ENCODE peak calls at places on chromosome 4, in ten cellular contexts. One of them, this sample, is unnamed.
A peak's percentile ranks its signal among the peaks of the same experiment; 100 is the strongest.

GRCh38 chr4:93730251-93730650 is 98.3 kb upstream of the ATOH1 start:
- DNase-seq in HCT116: no peak
- DNase-seq in SK-N-SH: no peak
- DNase-seq in stomach: no peak
- DNase-seq in sigmoid colon: no peak
- DNase-seq in breast epithelium: no peak
- DNase-seq in K562: no peak
- DNase-seq in HepG2: no peak
- DNase-seq in HL-60: no peak
- DNase-seq in H1: no peak
- DNase-seq in this sample: no peak

GRCh38 chr4:184282895-184283654 is 65.4 kb upstream of the ENPP6 start:
- DNase-seq in HCT116: no peak
- DNase-seq in SK-N-SH: no peak
- DNase-seq in stomach: no peak
- DNase-seq in sigmoid colon: no peak
- DNase-seq in breast epithelium: no peak
- DNase-seq in K562: no peak
- DNase-seq in HepG2: no peak
- DNase-seq in HL-60: no peak
- DNase-seq in H1: no peak
- DNase-seq in this sample: no peak

GRCh38 chr4:133865606-133866327 is 335.8 kb downstream of the PABPC4L start:
- DNase-seq in HCT116: peak; percentile 75
- DNase-seq in SK-N-SH: no peak
- DNase-seq in stomach: no peak
- DNase-seq in sigmoid colon: no peak
- DNase-seq in breast epithelium: no peak
- DNase-seq in K562: peak; percentile 4
- DNase-seq in HepG2: peak; percentile 6
- DNase-seq in HL-60: no peak
- DNase-seq in H1: no peak
- DNase-seq in this sample: peak; percentile 6

GRCh38 chr4:54550415-54551171 is 107.2 kb upstream of the KIT start:
- DNase-seq in HCT116: no peak
- DNase-seq in SK-N-SH: no peak
- DNase-seq in stomach: no peak
- DNase-seq in sigmoid colon: no peak
- DNase-seq in breast epithelium: no peak
- DNase-seq in K562: no peak
- DNase-seq in HepG2: no peak
- DNase-seq in HL-60: no peak
- DNase-seq in H1: no peak
- DNase-seq in this sample: peak; percentile 36

GRCh38 chr4:156295676-156296075 is 342.0 kb upstream of the CTSO start:
- DNase-seq in HCT116: no peak
- DNase-seq in SK-N-SH: no peak
- DNase-seq in stomach: no peak
- DNase-seq in sigmoid colon: no peak
- DNase-seq in breast epithelium: no peak
- DNase-seq in K562: no peak
- DNase-seq in HepG2: no peak
- DNase-seq in HL-60: no peak
- DNase-seq in H1: no peak
- DNase-seq in this sample: no peak

GRCh38 chr4:89929425-89930272 is 35.0 kb downstream of the MMRN1 start:
- DNase-seq in HCT116: no peak
- DNase-seq in SK-N-SH: no peak
- DNase-seq in stomach: no peak
- DNase-seq in sigmoid colon: no peak
- DNase-seq in breast epithelium: no peak
- DNase-seq in K562: no peak
- DNase-seq in HepG2: no peak
- DNase-seq in HL-60: no peak
- DNase-seq in H1: no peak
- DNase-seq in this sample: no peak

GRCh38 chr4:54539500-54540029 is 118.2 kb upstream of the KIT start:
- DNase-seq in HCT116: no peak
- DNase-seq in SK-N-SH: peak; percentile 87
- DNase-seq in stomach: peak; percentile 74
- DNase-seq in sigmoid colon: no peak
- DNase-seq in breast epithelium: peak; percentile 61
- DNase-seq in K562: peak; percentile 22
- DNase-seq in HepG2: peak; percentile 6
- DNase-seq in HL-60: no peak
- DNase-seq in H1: no peak
- DNase-seq in this sample: peak; percentile 80

GRCh38 chr4:152696764-152697250 is 17.0 kb upstream of the TMEM154 start:
- DNase-seq in HCT116: peak; percentile 54
- DNase-seq in SK-N-SH: no peak
- DNase-seq in stomach: peak; percentile 30
- DNase-seq in sigmoid colon: no peak
- DNase-seq in breast epithelium: no peak
- DNase-seq in K562: no peak
- DNase-seq in HepG2: peak; percentile 63
- DNase-seq in HL-60: peak; percentile 28
- DNase-seq in H1: no peak
- DNase-seq in this sample: no peak

GRCh38 chr4:168480991-168481588 is 798 bp upstream of the DDX60L start:
- DNase-seq in HCT116: peak; percentile 70
- DNase-seq in SK-N-SH: peak; percentile 10
- DNase-seq in stomach: no peak
- DNase-seq in sigmoid colon: peak; percentile 65
- DNase-seq in breast epithelium: no peak
- DNase-seq in K562: peak; percentile 9
- DNase-seq in HepG2: peak; percentile 7
- DNase-seq in HL-60: peak; percentile 52
- DNase-seq in H1: no peak
- DNase-seq in this sample: no peak

GRCh38 chr4:6693274-6694176 is at the start of gene S100P:
- DNase-seq in HCT116: no peak
- DNase-seq in SK-N-SH: no peak
- DNase-seq in stomach: peak; percentile 67
- DNase-seq in sigmoid colon: no peak
- DNase-seq in breast epithelium: no peak
- DNase-seq in K562: no peak
- DNase-seq in HepG2: peak; percentile 86
- DNase-seq in HL-60: peak; percentile 63
- DNase-seq in H1: no peak
- DNase-seq in this sample: no peak

DNA sequence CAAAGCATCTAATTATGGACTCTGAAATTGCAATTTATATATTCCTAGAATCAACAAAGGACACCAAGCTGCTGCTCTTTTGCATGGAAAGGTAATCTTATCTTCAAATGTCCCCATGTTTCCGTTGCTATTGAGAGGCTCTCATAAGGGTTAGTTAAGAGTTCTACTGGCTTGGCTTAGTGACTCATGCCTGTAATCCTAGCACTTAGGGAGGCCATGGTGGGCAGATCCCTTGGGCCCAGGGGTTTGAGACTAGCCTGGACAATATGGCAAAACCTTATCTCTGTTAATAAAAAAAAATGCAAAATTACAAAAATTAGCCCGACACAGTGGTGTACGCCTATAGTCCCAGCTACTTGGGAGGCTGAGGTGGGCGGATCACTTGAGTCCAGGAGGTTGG is 93.4 kb upstream of the RAPGEF2 start:
- DNase-seq in HCT116: no peak
- DNase-seq in SK-N-SH: no peak
- DNase-seq in stomach: no peak
- DNase-seq in sigmoid colon: no peak
- DNase-seq in breast epithelium: no peak
- DNase-seq in K562: no peak
- DNase-seq in HepG2: no peak
- DNase-seq in HL-60: no peak
- DNase-seq in H1: no peak
- DNase-seq in this sample: no peak
- TF ChIP-seq CTCF in HCT116: no peak
- TF ChIP-seq CTCF in SK-N-SH: no peak
- TF ChIP-seq CTCF in stomach: no peak
- TF ChIP-seq CTCF in sigmoid colon: no peak
- TF ChIP-seq CTCF in breast epithelium: no peak
- TF ChIP-seq CTCF in K562: no peak
- TF ChIP-seq CTCF in HepG2: no peak
- TF ChIP-seq CTCF in HL-60: no peak
- TF ChIP-seq CTCF in H1: no peak
- TF ChIP-seq CTCF in this sample: no peak

DNA sequence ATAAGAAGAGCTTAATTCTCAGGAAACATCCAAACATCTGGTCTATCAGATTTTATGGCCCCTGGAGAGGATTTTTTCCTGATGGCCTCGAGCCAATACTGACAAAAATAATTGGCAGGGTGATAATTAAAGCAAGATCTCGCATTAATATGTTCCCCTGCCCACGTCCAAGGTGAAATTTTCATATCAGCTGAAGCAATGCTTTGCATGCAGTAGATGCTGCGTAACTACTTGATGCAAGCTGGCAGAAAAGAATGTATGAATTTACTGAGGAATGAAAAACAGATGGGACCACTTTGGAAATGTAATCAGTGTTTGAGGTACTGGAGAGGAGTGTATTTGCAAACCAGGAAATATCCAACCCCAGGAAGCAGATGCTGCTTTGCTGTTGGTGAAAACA is 36.8 kb upstream of the REST start:
- DNase-seq in HCT116: no peak
- DNase-seq in SK-N-SH: peak; percentile 67
- DNase-seq in stomach: no peak
- DNase-seq in sigmoid colon: no peak
- DNase-seq in breast epithelium: no peak
- DNase-seq in K562: no peak
- DNase-seq in HepG2: no peak
- DNase-seq in HL-60: no peak
- DNase-seq in H1: no peak
- DNase-seq in this sample: peak; percentile 9
- TF ChIP-seq POLR2AphosphoS5 in HCT116: no peak
- TF ChIP-seq POLR2AphosphoS5 in SK-N-SH: peak; percentile 19
- TF ChIP-seq POLR2AphosphoS5 in stomach: no peak
- TF ChIP-seq POLR2AphosphoS5 in sigmoid colon: no peak
- TF ChIP-seq POLR2AphosphoS5 in breast epithelium: no peak
- TF ChIP-seq POLR2AphosphoS5 in K562: no peak
- TF ChIP-seq POLR2AphosphoS5 in HepG2: no peak
- TF ChIP-seq POLR2AphosphoS5 in HL-60: no peak
- TF ChIP-seq POLR2AphosphoS5 in H1: no peak
- TF ChIP-seq POLR2AphosphoS5 in this sample: no peak

GRCh38 chr4:113350576-113350975 is 301.1 kb downstream of the ANK2 start:
- DNase-seq in HCT116: no peak
- DNase-seq in SK-N-SH: no peak
- DNase-seq in stomach: no peak
- DNase-seq in sigmoid colon: no peak
- DNase-seq in breast epithelium: no peak
- DNase-seq in K562: no peak
- DNase-seq in HepG2: no peak
- DNase-seq in HL-60: no peak
- DNase-seq in H1: no peak
- DNase-seq in this sample: no peak

GRCh38 chr4:113356452-113356851 is 307.0 kb downstream of the ANK2 start:
- DNase-seq in HCT116: no peak
- DNase-seq in SK-N-SH: no peak
- DNase-seq in stomach: no peak
- DNase-seq in sigmoid colon: no peak
- DNase-seq in breast epithelium: no peak
- DNase-seq in K562: no peak
- DNase-seq in HepG2: no peak
- DNase-seq in HL-60: no peak
- DNase-seq in H1: no peak
- DNase-seq in this sample: no peak

GRCh38 chr4:113358784-113359183 is 309.3 kb downstream of the ANK2 start:
- DNase-seq in HCT116: no peak
- DNase-seq in SK-N-SH: no peak
- DNase-seq in stomach: no peak
- DNase-seq in sigmoid colon: no peak
- DNase-seq in breast epithelium: no peak
- DNase-seq in K562: no peak
- DNase-seq in HepG2: no peak
- DNase-seq in HL-60: no peak
- DNase-seq in H1: no peak
- DNase-seq in this sample: peak; percentile 20

DNA sequence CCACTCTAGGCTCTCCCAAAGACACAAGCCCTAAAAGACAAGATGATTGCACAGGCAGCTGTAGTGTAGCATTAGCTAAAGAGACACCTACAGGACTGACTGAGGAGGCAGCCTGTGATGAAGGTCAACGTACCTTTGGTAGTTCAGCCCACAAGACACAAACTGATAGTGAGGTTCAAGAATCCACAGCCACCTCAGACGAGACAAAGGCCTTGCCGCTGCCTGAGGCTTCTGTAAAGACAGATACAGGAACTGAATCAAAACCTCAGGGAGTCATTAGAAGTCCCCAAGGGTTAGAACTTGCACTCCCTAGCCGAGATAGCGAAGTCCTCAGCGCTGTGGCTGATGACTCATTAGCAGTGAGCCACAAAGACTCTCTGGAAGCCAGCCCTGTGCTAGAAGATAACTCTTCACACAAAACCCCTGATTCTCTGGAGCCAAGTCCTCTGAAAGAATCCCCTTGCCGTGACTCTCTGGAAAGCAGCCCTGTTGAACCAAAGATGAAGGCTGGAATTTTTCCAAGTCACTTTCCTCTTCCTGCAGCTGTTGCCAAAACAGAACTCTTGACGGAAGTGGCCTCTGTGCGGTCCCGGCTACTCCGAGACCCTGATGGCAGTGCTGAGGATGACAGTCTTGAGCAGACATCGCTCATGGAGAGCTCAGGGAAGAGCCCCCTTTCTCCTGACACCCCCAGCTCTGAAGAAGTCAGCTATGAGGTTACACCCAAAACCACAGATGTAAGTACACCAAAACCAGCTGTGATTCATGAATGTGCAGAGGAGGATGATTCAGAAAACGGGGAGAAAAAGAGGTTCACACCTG is 306.3 kb downstream of the ANK2 start:
- DNase-seq in HCT116: peak; percentile 93
- DNase-seq in SK-N-SH: no peak
- DNase-seq in stomach: no peak
- DNase-seq in sigmoid colon: no peak
- DNase-seq in breast epithelium: no peak
- DNase-seq in K562: no peak
- DNase-seq in HepG2: no peak
- DNase-seq in HL-60: peak; percentile 16
- DNase-seq in H1: no peak
- DNase-seq in this sample: no peak
- TF ChIP-seq CTCF in HCT116: peak; percentile 39
- TF ChIP-seq CTCF in SK-N-SH: no peak
- TF ChIP-seq CTCF in stomach: no peak
- TF ChIP-seq CTCF in sigmoid colon: no peak
- TF ChIP-seq CTCF in breast epithelium: no peak
- TF ChIP-seq CTCF in K562: no peak
- TF ChIP-seq CTCF in HepG2: peak; percentile 10
- TF ChIP-seq CTCF in HL-60: no peak
- TF ChIP-seq CTCF in H1: no peak
- TF ChIP-seq CTCF in this sample: no peak

DNA sequence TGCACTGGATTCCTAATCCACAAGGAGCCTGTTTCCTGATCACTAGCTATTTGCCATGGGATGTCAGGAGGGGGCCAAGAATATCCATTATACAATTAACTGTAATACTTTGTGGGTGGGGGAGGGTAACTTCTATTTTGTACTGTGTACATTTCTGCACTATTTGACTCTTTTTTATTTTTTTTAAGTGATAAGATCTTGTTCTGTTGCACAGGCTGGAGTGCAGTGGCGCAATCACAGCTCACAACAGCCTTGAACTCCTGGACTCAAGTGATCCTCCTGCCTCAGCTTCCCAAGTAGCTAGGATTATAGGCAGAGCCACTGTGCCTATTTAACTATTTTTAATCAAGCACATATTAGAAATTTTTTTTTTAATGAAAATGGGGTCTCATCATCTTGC is 134.1 kb downstream of the ELOVL6 start:
- DNase-seq in HCT116: no peak
- DNase-seq in SK-N-SH: no peak
- DNase-seq in stomach: no peak
- DNase-seq in sigmoid colon: no peak
- DNase-seq in breast epithelium: no peak
- DNase-seq in K562: no peak
- DNase-seq in HepG2: peak; percentile 62
- DNase-seq in HL-60: no peak
- DNase-seq in H1: no peak
- DNase-seq in this sample: no peak
- TF ChIP-seq POLR2AphosphoS5 in HCT116: no peak
- TF ChIP-seq POLR2AphosphoS5 in SK-N-SH: no peak
- TF ChIP-seq POLR2AphosphoS5 in stomach: no peak
- TF ChIP-seq POLR2AphosphoS5 in sigmoid colon: no peak
- TF ChIP-seq POLR2AphosphoS5 in breast epithelium: no peak
- TF ChIP-seq POLR2AphosphoS5 in K562: no peak
- TF ChIP-seq POLR2AphosphoS5 in HepG2: no peak
- TF ChIP-seq POLR2AphosphoS5 in HL-60: no peak
- TF ChIP-seq POLR2AphosphoS5 in H1: no peak
- TF ChIP-seq POLR2AphosphoS5 in this sample: no peak

This sample was measured in GM23338.